ENCODE peak calls at places on chromosomes 11 and 22, in nine cellular contexts. G is RWPE2, O is lower leg skin, R is WTC11, U is upper lobe of left lung, T is WERI-Rb-1, L is astrocyte of the cerebellum, X is RWPE1, E is bronchial epithelial cell. A is an unnamed sample.

GRCh38 chr11:27838674-27839073 is 138.4 kb upstream of the BDNF start:
- DNase-seq in U (no peak), G (no peak), E (no peak), O (no peak), T (no peak), R (no peak), X (no peak), L (no peak), A (no peak)

GRCh38 chr11:1338201-1339065 is 29.0 kb upstream of the TOLLIP start:
- DNase-seq in G (no peak), E (no peak), T (no peak), O (no peak), X (no peak), U (no peak), L (no peak), R (no peak), A (no peak)

GRCh38 chr22:27345681-27346080 is 455.9 kb downstream of the MN1 start:
- DNase-seq in T (no peak), X (no peak), U (peak), E (no peak), G (no peak), O (no peak), L (no peak), R (no peak), A (no peak)

GRCh38 chr11:43518407-43519165 is 159.9 kb downstream of the TTC17 start:
- DNase-seq in G (no peak), X (no peak), L (no peak), R (no peak), O (no peak), E (peak), U (no peak), T (no peak), A (peak)

GRCh38 chr11:71937826-71938225 is 9.0 kb downstream of the RNF121 start:
- DNase-seq in G (no peak), R (no peak), L (no peak), U (no peak), X (no peak), O (no peak), E (no peak), T (no peak), A (no peak)

GRCh38 chr11:122036022-122036421 is 80.0 kb downstream of the BLID start:
- DNase-seq in T (no peak), G (no peak), X (no peak), O (no peak), U (no peak), L (no peak), E (no peak), R (no peak), A (peak)

GRCh38 chr22:31442768-31443489 is 43.5 kb downstream of the DRG1 start:
- DNase-seq in X (no peak), L (no peak), E (no peak), G (no peak), O (no peak), T (no peak), R (no peak), U (no peak), A (no peak)

GRCh38 chr22:37545703-37546435 is 14.4 kb upstream of the CDC42EP1 start:
- DNase-seq in X (peak), U (peak), L (peak), G (peak), R (peak), T (no peak), O (peak), E (peak), A (peak)

GRCh38 chr22:27252282-27253049 is 549.1 kb downstream of the MN1 start:
- DNase-seq in U (no peak), E (peak), X (peak), T (no peak), O (no peak), G (no peak), R (no peak), L (peak), A (peak)

GRCh38 chr11:2927851-2928604 is 1.2 kb downstream of the PHLDA2 start:
- DNase-seq in E (no peak), G (peak), R (no peak), L (no peak), O (no peak), T (no peak), X (no peak), U (no peak), A (peak)

DNA sequence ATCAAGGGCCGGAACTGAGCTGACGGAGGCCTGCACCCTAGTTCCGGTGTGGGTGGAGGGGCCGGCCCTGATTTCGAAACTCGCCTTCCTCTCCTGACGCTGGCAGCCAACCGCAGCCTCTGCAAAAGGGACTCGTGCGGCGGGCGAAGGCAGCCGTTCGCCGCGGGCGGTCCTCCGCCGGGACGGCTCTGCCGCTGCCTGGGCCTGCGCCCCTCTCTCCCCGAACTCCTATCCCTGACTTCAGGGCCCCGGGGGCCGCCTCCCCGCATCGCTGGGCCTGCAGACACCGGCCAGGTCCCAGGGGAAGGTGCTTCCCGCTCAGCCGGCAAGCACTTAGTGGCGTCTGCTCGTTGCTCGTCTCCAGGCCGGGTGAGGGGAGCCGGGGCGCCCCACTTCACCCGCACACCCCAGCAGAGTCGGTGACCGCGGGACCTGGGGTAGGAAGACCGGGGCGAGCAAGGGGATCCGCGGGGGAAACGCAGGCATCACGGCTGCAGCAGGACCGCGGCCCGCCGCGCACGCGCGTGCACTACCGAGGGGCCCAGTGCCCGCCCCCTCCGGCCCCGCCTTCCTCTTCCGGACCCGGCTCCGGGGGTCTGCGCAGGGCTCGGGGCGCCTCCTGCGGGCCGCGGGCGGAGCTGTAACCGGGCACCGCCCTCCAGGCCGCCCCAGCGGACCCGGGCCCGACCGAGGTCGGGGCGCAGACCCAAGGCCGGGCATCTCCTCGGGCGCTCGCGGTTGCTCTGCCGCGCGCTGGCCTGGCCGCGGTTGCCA is 464 bp upstream of the ANKRD13D start:
- DNase-seq in O (peak), U (peak), L (peak), E (peak), R (peak), T (peak), G (no peak), X (peak), A (peak)
- TF ChIP-seq CTCF in O (no peak), U (peak), L (peak), E (no peak), R (peak), T (peak), G (peak), X (peak), A (peak)

GRCh38 chr11:33835143-33835878 is 56.6 kb downstream of the LMO2 start:
- DNase-seq in R (no peak), T (no peak), E (peak), O (no peak), G (no peak), X (peak), U (no peak), L (peak), A (peak)
- TF ChIP-seq CTCF in R (no peak), T (no peak), E (no peak), O (no peak), G (peak), X (peak), U (no peak), L (no peak), A (peak)

GRCh38 chr11:63907063-63907462 is 9.9 kb downstream of the RCOR2 start:
- DNase-seq in R (no peak), U (no peak), L (no peak), O (no peak), T (no peak), X (no peak), G (no peak), E (no peak), A (no peak)

GRCh38 chr11:63907808-63908530 is 9.0 kb downstream of the RCOR2 start:
- DNase-seq in L (no peak), G (no peak), R (peak), O (no peak), X (no peak), E (no peak), T (peak), U (no peak), A (no peak)

GRCh38 chr11:63906087-63906486 is 10.9 kb downstream of the RCOR2 start:
- DNase-seq in L (no peak), O (no peak), G (no peak), T (no peak), E (no peak), R (no peak), X (no peak), U (no peak), A (no peak)

GRCh38 chr11:63905179-63905578 is 11.8 kb downstream of the RCOR2 start:
- DNase-seq in E (no peak), T (no peak), R (no peak), L (no peak), O (no peak), X (no peak), G (no peak), U (no peak), A (no peak)

DNA sequence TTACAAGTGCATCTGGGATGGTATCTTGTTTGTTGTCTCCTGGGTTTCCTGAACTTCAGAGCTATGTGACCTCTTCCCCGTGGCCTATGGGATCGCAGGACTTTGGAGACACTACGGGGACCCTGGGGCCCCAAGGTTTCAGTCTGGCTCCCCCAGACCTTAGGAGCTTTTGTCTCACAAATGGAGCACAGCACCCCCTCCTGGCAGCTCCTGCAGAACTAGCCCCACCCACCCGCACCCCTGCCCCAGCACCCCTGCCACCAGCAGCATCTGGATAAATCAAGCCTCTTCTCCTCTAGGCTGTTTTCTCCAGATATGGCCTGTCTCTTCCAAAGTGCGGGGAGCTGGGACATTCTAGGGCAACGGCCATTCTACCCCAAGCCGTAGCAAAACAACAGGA is 10.4 kb downstream of the RCOR2 start:
- DNase-seq in T (peak), U (no peak), L (no peak), E (no peak), G (no peak), O (no peak), X (no peak), R (peak), A (no peak)
- TF ChIP-seq CTCF in T (peak), U (no peak), L (peak), E (peak), G (no peak), O (no peak), X (no peak), R (peak), A (peak)

GRCh38 chr11:104781037-104781436 is 117.2 kb downstream of the CASP12 start:
- DNase-seq in U (no peak), L (no peak), X (no peak), R (no peak), O (no peak), T (no peak), G (no peak), E (no peak), A (no peak)
- TF ChIP-seq CTCF in U (no peak), L (no peak), X (no peak), R (no peak), O (no peak), T (no peak), G (no peak), E (no peak), A (no peak)

GRCh38 chr11:33311680-33312079 is 54.5 kb downstream of the HIPK3 start:
- DNase-seq in L (no peak), O (no peak), E (no peak), T (no peak), U (no peak), X (no peak), R (no peak), G (no peak), A (no peak)
- TF ChIP-seq CTCF in L (no peak), O (no peak), E (no peak), T (no peak), U (no peak), X (no peak), R (no peak), G (no peak), A (no peak)

GRCh38 chr22:50145741-50146439 is 24.6 kb upstream of the PANX2 start:
- DNase-seq in E (no peak), G (no peak), T (no peak), L (no peak), U (no peak), X (no peak), R (no peak), O (peak), A (no peak)

GRCh38 chr22:50144005-50144614 is 26.4 kb upstream of the PANX2 start:
- DNase-seq in O (no peak), T (no peak), X (no peak), L (no peak), U (no peak), E (no peak), G (no peak), R (no peak), A (no peak)

GRCh38 chr22:50148991-50149721 is 21.4 kb upstream of the PANX2 start:
- DNase-seq in L (no peak), T (peak), E (peak), X (peak), R (peak), O (no peak), U (peak), G (peak), A (peak)

GRCh38 chr22:50148166-50148500 is 22.4 kb upstream of the PANX2 start:
- DNase-seq in U (no peak), T (no peak), R (no peak), X (no peak), L (no peak), E (no peak), O (no peak), G (no peak), A (no peak)

GRCh38 chr22:50146440-50147228 is 23.9 kb upstream of the PANX2 start:
- DNase-seq in T (peak), R (no peak), O (peak), X (peak), U (peak), E (peak), L (peak), G (no peak), A (peak)
- TF ChIP-seq CTCF in T (peak), R (no peak), O (no peak), X (peak), U (peak), E (peak), L (peak), G (peak), A (peak)

GRCh38 chr22:25051073-25051472 is 98.6 kb downstream of the KIAA1671 start:
- DNase-seq in O (no peak), G (no peak), X (no peak), U (no peak), E (no peak), T (no peak), R (peak), L (no peak), A (no peak)
- TF ChIP-seq CTCF in O (no peak), G (peak), X (peak), U (no peak), E (peak), T (peak), R (peak), L (peak), A (peak)

GRCh38 chr11:128757235-128757711 is 63.4 kb downstream of the FLI1 start:
- DNase-seq in T (no peak), X (no peak), G (no peak), E (peak), U (peak), O (no peak), R (peak), L (no peak), A (peak)
- TF ChIP-seq CTCF in T (peak), X (no peak), G (peak), E (peak), U (peak), O (no peak), R (no peak), L (peak), A (peak)

A was measured in HFFc6.